ENCODE peak calls at places on chromosomes 6 and 20, in nine cellular contexts. K is EH; N is LoVo; S is AG10803; F is GM12865; Z is NAMALWA; D is GM19239; Y is HTR-8/SVneo; O is activated CD4-positive, alpha-beta T cell treated with anti-CD3 and anti-CD28 coated beads, Interleukin-2, amount 50 U/mL, for 1 hour. I is an unnamed sample.

GRCh38 chr6:12007915-12008286 is 4.2 kb upstream of the HIVEP1 start:
- DNase-seq in D (no peak), K (no peak), Z (no peak), O (no peak), S (no peak), F (no peak), Y (no peak), N (no peak), I (no peak)

GRCh38 chr6:137677714-137678113 is 183.5 kb upstream of the OLIG3 start:
- DNase-seq in O (no peak), Z (no peak), K (no peak), F (no peak), N (no peak), D (no peak), Y (no peak), S (no peak), I (no peak)

GRCh38 chr6:103085801-103086200 is 1692.3 kb downstream of the GRIK2 start:
- DNase-seq in S (no peak), Z (no peak), D (no peak), K (no peak), N (no peak), F (no peak), Y (no peak), O (no peak), I (no peak)

GRCh38 chr6:39044181-39044580 is 4.4 kb upstream of the GLP1R start:
- DNase-seq in D (no peak), F (no peak), Z (no peak), K (no peak), Y (no peak), N (no peak), O (no peak), S (no peak), I (no peak)

GRCh38 chr20:2507875-2508630 is 662 bp downstream of the ZNF343 start:
- DNase-seq in O (no peak), D (no peak), Z (no peak), K (peak; percentile 38), Y (no peak), S (peak; percentile 63), N (peak; percentile 42), F (peak; percentile 16), I (peak; percentile 28)

GRCh38 chr6:15444081-15444731 is 198.3 kb downstream of the JARID2 start:
- DNase-seq in F (no peak), K (no peak), Y (no peak), D (no peak), Z (no peak), O (no peak), N (no peak), S (no peak), I (no peak)

GRCh38 chr20:5091902-5092301 is 27.9 kb downstream of the PCNA start:
- DNase-seq in N (no peak), K (no peak), Y (no peak), D (no peak), S (no peak), Z (no peak), F (no peak), O (no peak), I (no peak)

GRCh38 chr20:34560614-34561013 is 2.1 kb downstream of the MAP1LC3A start:
- DNase-seq in K (no peak), F (no peak), O (no peak), D (no peak), Y (no peak), S (no peak), N (no peak), Z (no peak), I (no peak)

GRCh38 chr6:155436981-155437749 is 18.5 kb downstream of the NOX3 start:
- DNase-seq in O (no peak), Y (peak; percentile 6), S (no peak), K (peak; percentile 62), F (no peak), Z (no peak), N (no peak), D (no peak), I (no peak)

GRCh38 chr6:2868637-2869379 is 27.1 kb upstream of the SERPINB1 start:
- DNase-seq in D (no peak), Y (no peak), O (no peak), N (no peak), S (no peak), K (no peak), Z (no peak), F (no peak), I (no peak)

GRCh38 chr6:144896876-144897275 is 611.7 kb downstream of the UTRN start:
- DNase-seq in S (no peak), Y (no peak), F (no peak), D (no peak), K (no peak), O (no peak), Z (no peak), N (peak; percentile 24), I (no peak)

GRCh38 chr6:3696525-3696924 is 55.0 kb downstream of the PXDC1 start:
- DNase-seq in F (no peak), D (no peak), O (no peak), Z (no peak), S (peak; percentile 29), N (no peak), Y (no peak), K (no peak), I (no peak)

GRCh38 chr6:128112494-128112893 is 211.6 kb upstream of the THEMIS start:
- DNase-seq in F (no peak), N (no peak), D (no peak), S (peak; percentile 3), Z (no peak), Y (no peak), O (no peak), K (peak; percentile 1), I (no peak)

GRCh38 chr6:134240664-134241431 is 77.1 kb downstream of the SGK1 start:
- DNase-seq in Y (no peak), O (peak; percentile 82), D (no peak), S (no peak), F (peak; percentile 67), Z (peak; percentile 47), K (no peak), N (no peak), I (no peak)

GRCh38 chr6:148342146-148343027 is at the start of gene SASH1:
- DNase-seq in D (peak; percentile 71), K (peak; percentile 82), O (no peak), F (peak; percentile 5), N (peak; percentile 71), Z (no peak), S (peak; percentile 70), Y (peak; percentile 61), I (peak; percentile 36)

GRCh38 chr20:57882451-57883161 is 172.8 kb upstream of the PMEPA1 start:
- DNase-seq in O (no peak), F (no peak), Y (peak; percentile 70), N (no peak), S (peak; percentile 43), K (peak; percentile 48), Z (no peak), D (no peak), I (no peak)

GRCh38 chr6:108133594-108134179 is 32.1 kb upstream of the NR2E1 start:
- DNase-seq in Y (peak; percentile 73), D (no peak), F (no peak), K (peak; percentile 81), O (no peak), S (peak; percentile 68), N (peak; percentile 72), Z (no peak), I (no peak)

GRCh38 chr20:48750941-48751620 is 76.7 kb downstream of the PREX1 start:
- DNase-seq in Y (no peak), F (peak; percentile 72), Z (no peak), D (no peak), S (no peak), O (peak; percentile 42), N (no peak), K (no peak), I (no peak)

GRCh38 chr6:85712346-85712745 is 69.7 kb upstream of the SYNCRIP start:
- DNase-seq in K (no peak), N (no peak), D (no peak), O (no peak), F (no peak), S (no peak), Y (no peak), Z (no peak), I (no peak)

GRCh38 chr20:20525214-20525613 is 157.3 kb downstream of the INSM1 start:
- DNase-seq in D (no peak), O (no peak), S (no peak), Z (no peak), F (no peak), Y (no peak), N (no peak), K (no peak), I (no peak)

GRCh38 chr6:1031671-1032070 is 280.2 kb upstream of the FOXQ1 start:
- DNase-seq in S (no peak), K (no peak), N (no peak), D (no peak), Z (no peak), O (no peak), Y (no peak), F (no peak), I (no peak)

GRCh38 chr20:16475225-16475624 is 98.0 kb downstream of the KIF16B start:
- DNase-seq in O (no peak), K (peak; percentile 58), F (no peak), S (peak; percentile 34), Z (no peak), Y (no peak), D (no peak), N (no peak), I (no peak)

GRCh38 chr20:25280051-25280573 is 32.2 kb downstream of the PYGB start:
- DNase-seq in D (no peak), F (no peak), N (no peak), S (no peak), O (no peak), Y (no peak), Z (peak; percentile 75), K (no peak), I (no peak)

GRCh38 chr20:54105653-54106052 is 35.3 kb upstream of the BCAS1 start:
- DNase-seq in Y (no peak), K (no peak), D (no peak), N (no peak), F (no peak), Z (no peak), O (no peak), S (no peak), I (no peak)

GRCh38 chr20:3751664-3752385 is 15.7 kb downstream of the ADISSP start:
- DNase-seq in F (peak; percentile 62), O (peak; percentile 67), K (no peak), S (no peak), Z (no peak), N (no peak), Y (no peak), D (no peak), I (peak; percentile 71)